ENCODE peak calls at places on chromosomes 5 and 9, in five cellular contexts. T, Q, J, C and X are unnamed samples.

GRCh38 chr9:109705515-109705914 is 74.5 kb upstream of the PALM2AKAP2 start:
- DNase-seq in Q (peak), C (peak), J (no peak), T (no peak), X (no peak)

GRCh38 chr5:73625905-73626811 is at the start of gene ARHGEF28:
- DNase-seq in Q (peak), C (peak), T (no peak), J (peak), X (no peak)

GRCh38 chr5:121870489-121870888 is 18.8 kb downstream of the FTMT start:
- DNase-seq in J (no peak), T (no peak), Q (peak), C (peak), X (no peak)

GRCh38 chr5:39998518-39998917 is 573.7 kb upstream of the DAB2 start:
- DNase-seq in J (no peak), C (no peak), T (no peak), Q (no peak), X (no peak)

GRCh38 chr9:76962732-76963131 is 56.7 kb upstream of the FOXB2 start:
- DNase-seq in J (no peak), Q (no peak), T (no peak), C (no peak), X (no peak)

GRCh38 chr5:9483779-9484178 is 62.1 kb downstream of the SEMA5A start:
- DNase-seq in T (no peak), J (no peak), Q (no peak), C (peak), X (no peak)

GRCh38 chr5:133202066-133202665 is 150.4 kb downstream of the HSPA4 start:
- DNase-seq in J (no peak), Q (no peak), C (no peak), T (no peak), X (no peak)

GRCh38 chr9:131521822-131522221 is 9.2 kb downstream of the UCK1 start:
- DNase-seq in C (no peak), T (no peak), J (no peak), Q (no peak), X (no peak)

GRCh38 chr9:1008256-1008655 is 31.8 kb downstream of the DMRT3 start:
- DNase-seq in C (no peak), J (no peak), T (no peak), Q (peak), X (no peak)

GRCh38 chr5:122142480-122142879 is 13.1 kb downstream of the ZNF474 start:
- DNase-seq in C (no peak), J (no peak), Q (no peak), T (no peak), X (no peak)

GRCh38 chr5:61965495-61965894 is 340.5 kb upstream of the KIF2A start:
- DNase-seq in T (no peak), J (no peak), Q (no peak), C (no peak), X (no peak)

GRCh38 chr5:74766348-74766886 is 500 bp downstream of the GFM2 start:
- DNase-seq in J (no peak), T (no peak), Q (peak), C (peak), X (no peak)

GRCh38 chr5:35777358-35778087 is 79.2 kb upstream of the IL7R start:
- DNase-seq in J (peak), C (peak), T (peak), Q (peak), X (peak)

GRCh38 chr5:65198777-65199120 is 283.0 kb downstream of the ADAMTS6 start:
- DNase-seq in C (peak), J (no peak), T (no peak), Q (peak), X (no peak)

GRCh38 chr9:14352549-14352948 is 38.6 kb upstream of the NFIB start:
- DNase-seq in C (no peak), J (no peak), Q (peak), T (no peak), X (no peak)

GRCh38 chr9:126861707-126862460 is 1.4 kb downstream of the ZBTB34 start:
- DNase-seq in T (no peak), C (peak), J (no peak), Q (peak), X (no peak)

GRCh38 chr9:72871685-72872084 is 81.2 kb downstream of the ALDH1A1 start:
- DNase-seq in Q (peak), T (no peak), C (peak), J (no peak), X (no peak)
- TF ChIP-seq CTCF in Q (peak), T (no peak), C (peak), J (peak), X (no peak)

DNA sequence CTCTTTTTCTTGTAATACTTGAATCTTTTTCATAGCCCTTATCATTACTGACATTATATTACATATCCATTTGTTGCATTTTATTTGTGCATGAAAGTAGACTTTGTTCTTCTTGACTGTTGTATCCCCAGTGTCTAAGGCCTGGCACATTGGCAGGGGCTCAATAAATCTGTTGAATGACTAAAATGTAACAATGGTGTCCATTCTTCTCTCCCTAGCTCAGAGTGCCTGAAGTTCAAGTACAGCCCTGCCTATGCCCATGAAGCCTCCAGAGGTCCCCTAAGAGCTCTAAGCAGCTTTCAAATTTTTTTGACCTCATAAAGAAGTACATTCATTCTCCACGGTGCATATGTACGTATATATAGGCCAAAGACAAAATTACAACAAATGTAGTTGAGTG is 4.2 kb upstream of the BSPRY start:
- DNase-seq in T (no peak), J (no peak), C (no peak), Q (no peak), X (no peak)
- TF ChIP-seq CTCF in T (no peak), J (no peak), C (no peak), Q (no peak), X (no peak)

GRCh38 chr5:101045689-101046088 is 142.6 kb upstream of the ST8SIA4 start:
- DNase-seq in C (peak), T (no peak), Q (peak), J (no peak), X (no peak)
- TF ChIP-seq CTCF in C (no peak), T (peak), Q (no peak), J (no peak), X (no peak)

GRCh38 chr5:98736753-98737152 is 36.7 kb upstream of the RGMB start:
- DNase-seq in C (no peak), Q (no peak), T (no peak), J (no peak), X (no peak)

GRCh38 chr5:98735806-98736507 is 37.5 kb upstream of the RGMB start:
- DNase-seq in T (no peak), J (no peak), Q (peak), C (peak), X (no peak)

DNA sequence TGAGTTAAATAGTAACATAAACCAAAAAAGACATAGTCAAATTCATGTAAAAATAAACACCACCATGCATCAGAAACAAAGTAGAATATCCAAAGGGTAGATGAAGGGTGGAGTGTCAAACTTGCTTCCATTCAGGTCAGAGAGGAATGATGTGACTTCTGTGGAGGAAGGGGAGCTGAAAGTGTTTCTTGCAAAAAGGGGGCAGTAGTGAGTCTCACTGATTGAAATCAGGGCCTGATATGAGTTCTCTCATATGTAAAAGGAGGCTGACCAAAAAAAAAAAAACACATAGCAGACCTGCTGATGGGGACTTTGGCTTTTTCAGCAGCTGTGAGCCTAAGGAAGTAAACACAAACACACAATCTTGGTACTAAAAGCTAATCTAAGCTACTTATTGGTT is 38.8 kb upstream of the RGMB start:
- DNase-seq in C (no peak), T (no peak), Q (no peak), J (no peak), X (no peak)
- TF ChIP-seq CTCF in C (no peak), T (no peak), Q (no peak), J (no peak), X (no peak)

GRCh38 chr9:5440426-5440825 is 2.7 kb upstream of the PLGRKT start:
- DNase-seq in T (no peak), C (no peak), Q (no peak), J (no peak), X (no peak)

GRCh38 chr9:5438301-5439162 is 807 bp upstream of the PLGRKT start:
- DNase-seq in C (peak), Q (peak), J (no peak), T (no peak), X (no peak)

GRCh38 chr9:5436441-5436840 is 1.3 kb downstream of the PLGRKT start:
- DNase-seq in Q (no peak), J (no peak), C (no peak), T (no peak), X (no peak)

GRCh38 chr9:5435912-5436311 is 1.8 kb downstream of the PLGRKT start:
- DNase-seq in C (no peak), T (no peak), J (no peak), Q (no peak), X (no peak)

GRCh38 chr9:5437254-5438216 is at the start of gene PLGRKT:
- DNase-seq in C (peak), J (peak), T (peak), Q (peak), X (peak)
- TF ChIP-seq CTCF in C (peak), J (no peak), T (peak), Q (no peak), X (no peak)

GRCh38 chr5:72280655-72281069 is 39.4 kb downstream of the MRPS27 start:
- DNase-seq in C (peak), J (no peak), T (no peak), Q (peak), X (no peak)
- TF ChIP-seq CTCF in C (peak), J (peak), T (no peak), Q (peak), X (no peak)

DNA sequence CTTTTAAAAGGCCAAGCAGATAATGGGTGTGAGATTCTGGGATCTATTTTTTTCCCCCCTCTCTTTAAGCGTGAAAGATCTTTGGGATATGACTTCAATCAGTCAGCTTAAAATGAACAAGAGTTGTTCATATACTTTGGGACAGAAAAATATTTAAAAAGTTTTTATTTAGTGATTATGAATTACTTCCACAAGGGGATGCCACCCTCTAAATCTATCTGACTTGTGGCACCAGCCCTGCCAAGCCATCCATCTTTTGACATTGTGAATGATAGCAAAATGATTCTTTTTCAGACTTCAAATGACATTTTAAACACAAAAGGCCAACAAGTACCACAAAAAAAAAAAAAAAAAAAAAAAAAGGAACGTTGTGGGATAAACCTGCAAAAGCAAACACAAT is 111.0 kb upstream of the HMHB1 start:
- DNase-seq in J (no peak), Q (no peak), T (no peak), C (no peak), X (no peak)
- TF ChIP-seq CTCF in J (no peak), Q (peak), T (no peak), C (peak), X (no peak)